ENCODE peak calls at places on chromosomes 12 and 14, in nine cellular contexts. One of them, this sample, is unnamed.

GRCh38 chr12:89390802-89391673 is 38.7 kb upstream of the DUSP6 start:
- DNase-seq in foreskin fibroblast: peak
- DNase-seq in endodermal cell: no peak
- DNase-seq in HFF-Myc: no peak
- DNase-seq in glutamatergic neuron: no peak
- DNase-seq in dorsolateral prefrontal cortex: no peak
- DNase-seq in heart right ventricle: no peak
- DNase-seq in GM13976: no peak
- DNase-seq in A549: peak
- DNase-seq in this sample: no peak

GRCh38 chr12:102722147-102722546 is 194.9 kb downstream of the PAH start:
- DNase-seq in GM13976: no peak
- DNase-seq in HFF-Myc: no peak
- DNase-seq in dorsolateral prefrontal cortex: no peak
- DNase-seq in endodermal cell: peak
- DNase-seq in heart right ventricle: no peak
- DNase-seq in foreskin fibroblast: no peak
- DNase-seq in A549: no peak
- DNase-seq in glutamatergic neuron: no peak
- DNase-seq in this sample: no peak

GRCh38 chr14:23360496-23360895 is 4.5 kb downstream of the EFS start:
- DNase-seq in glutamatergic neuron: no peak
- DNase-seq in heart right ventricle: no peak
- DNase-seq in GM13976: no peak
- DNase-seq in dorsolateral prefrontal cortex: peak
- DNase-seq in A549: peak
- DNase-seq in endodermal cell: peak
- DNase-seq in foreskin fibroblast: no peak
- DNase-seq in HFF-Myc: no peak
- DNase-seq in this sample: no peak

GRCh38 chr12:116551952-116552749 is 7.0 kb upstream of the MAP1LC3B2 start:
- DNase-seq in endodermal cell: no peak
- DNase-seq in foreskin fibroblast: peak
- DNase-seq in HFF-Myc: no peak
- DNase-seq in heart right ventricle: no peak
- DNase-seq in A549: no peak
- DNase-seq in GM13976: no peak
- DNase-seq in dorsolateral prefrontal cortex: peak
- DNase-seq in glutamatergic neuron: no peak
- DNase-seq in this sample: no peak

GRCh38 chr14:40268236-40268635 is 836.0 kb upstream of the FBXO33 start:
- DNase-seq in foreskin fibroblast: no peak
- DNase-seq in dorsolateral prefrontal cortex: no peak
- DNase-seq in A549: no peak
- DNase-seq in heart right ventricle: no peak
- DNase-seq in GM13976: no peak
- DNase-seq in endodermal cell: no peak
- DNase-seq in glutamatergic neuron: no peak
- DNase-seq in HFF-Myc: no peak
- DNase-seq in this sample: no peak

GRCh38 chr14:92135269-92135668 is 13.5 kb downstream of the CPSF2 start:
- DNase-seq in GM13976: peak
- DNase-seq in glutamatergic neuron: no peak
- DNase-seq in heart right ventricle: no peak
- DNase-seq in A549: peak
- DNase-seq in HFF-Myc: no peak
- DNase-seq in foreskin fibroblast: no peak
- DNase-seq in endodermal cell: no peak
- DNase-seq in dorsolateral prefrontal cortex: no peak
- DNase-seq in this sample: no peak

GRCh38 chr14:68807987-68808386 is 15.1 kb upstream of the ZFP36L1 start:
- DNase-seq in endodermal cell: no peak
- DNase-seq in GM13976: peak
- DNase-seq in glutamatergic neuron: no peak
- DNase-seq in HFF-Myc: no peak
- DNase-seq in foreskin fibroblast: no peak
- DNase-seq in dorsolateral prefrontal cortex: no peak
- DNase-seq in A549: no peak
- DNase-seq in heart right ventricle: no peak
- DNase-seq in this sample: no peak

GRCh38 chr14:100292776-100293461 is 13.3 kb downstream of the SLC25A29 start:
- DNase-seq in foreskin fibroblast: no peak
- DNase-seq in heart right ventricle: no peak
- DNase-seq in glutamatergic neuron: no peak
- DNase-seq in endodermal cell: peak
- DNase-seq in dorsolateral prefrontal cortex: peak
- DNase-seq in A549: no peak
- DNase-seq in HFF-Myc: no peak
- DNase-seq in GM13976: no peak
- DNase-seq in this sample: no peak

GRCh38 chr14:52023518-52023917 is 34.2 kb downstream of the RTRAF start:
- DNase-seq in dorsolateral prefrontal cortex: no peak
- DNase-seq in endodermal cell: no peak
- DNase-seq in heart right ventricle: peak
- DNase-seq in A549: no peak
- DNase-seq in GM13976: no peak
- DNase-seq in foreskin fibroblast: peak
- DNase-seq in HFF-Myc: peak
- DNase-seq in glutamatergic neuron: no peak
- DNase-seq in this sample: peak

GRCh38 chr14:99515301-99516155 is 34.3 kb downstream of the CCNK start:
- DNase-seq in heart right ventricle: no peak
- DNase-seq in endodermal cell: no peak
- DNase-seq in HFF-Myc: no peak
- DNase-seq in glutamatergic neuron: no peak
- DNase-seq in GM13976: no peak
- DNase-seq in foreskin fibroblast: no peak
- DNase-seq in A549: no peak
- DNase-seq in dorsolateral prefrontal cortex: peak
- DNase-seq in this sample: no peak

GRCh38 chr14:37585101-37585479 is 10.0 kb downstream of the FOXA1 start:
- DNase-seq in HFF-Myc: no peak
- DNase-seq in glutamatergic neuron: peak
- DNase-seq in GM13976: peak
- DNase-seq in dorsolateral prefrontal cortex: no peak
- DNase-seq in endodermal cell: peak
- DNase-seq in A549: no peak
- DNase-seq in heart right ventricle: no peak
- DNase-seq in foreskin fibroblast: no peak
- DNase-seq in this sample: no peak

GRCh38 chr12:44206045-44206444 is 370.2 kb downstream of the TMEM117 start:
- DNase-seq in endodermal cell: no peak
- DNase-seq in A549: no peak
- DNase-seq in HFF-Myc: no peak
- DNase-seq in foreskin fibroblast: no peak
- DNase-seq in dorsolateral prefrontal cortex: no peak
- DNase-seq in glutamatergic neuron: no peak
- DNase-seq in heart right ventricle: no peak
- DNase-seq in GM13976: no peak
- DNase-seq in this sample: no peak

GRCh38 chr14:26589998-26590397 is 7.8 kb downstream of the NOVA1 start:
- DNase-seq in glutamatergic neuron: no peak
- DNase-seq in heart right ventricle: no peak
- DNase-seq in GM13976: no peak
- DNase-seq in HFF-Myc: no peak
- DNase-seq in dorsolateral prefrontal cortex: no peak
- DNase-seq in foreskin fibroblast: no peak
- DNase-seq in A549: no peak
- DNase-seq in endodermal cell: no peak
- DNase-seq in this sample: no peak

GRCh38 chr12:51351913-51352532 is 5.5 kb upstream of the CELA1 start:
- DNase-seq in endodermal cell: peak
- DNase-seq in foreskin fibroblast: peak
- DNase-seq in GM13976: peak
- DNase-seq in heart right ventricle: peak
- DNase-seq in A549: peak
- DNase-seq in HFF-Myc: no peak
- DNase-seq in dorsolateral prefrontal cortex: peak
- DNase-seq in glutamatergic neuron: peak
- DNase-seq in this sample: no peak

GRCh38 chr14:47539065-47539464 is 136.3 kb downstream of the MDGA2 start:
- DNase-seq in endodermal cell: peak
- DNase-seq in foreskin fibroblast: no peak
- DNase-seq in GM13976: peak
- DNase-seq in dorsolateral prefrontal cortex: no peak
- DNase-seq in glutamatergic neuron: peak
- DNase-seq in heart right ventricle: no peak
- DNase-seq in A549: peak
- DNase-seq in HFF-Myc: no peak
- DNase-seq in this sample: no peak

GRCh38 chr12:52879394-52880351 is 25.2 kb downstream of the KRT8 start:
- DNase-seq in glutamatergic neuron: peak
- DNase-seq in foreskin fibroblast: peak
- DNase-seq in A549: peak
- DNase-seq in HFF-Myc: peak
- DNase-seq in GM13976: peak
- DNase-seq in dorsolateral prefrontal cortex: peak
- DNase-seq in endodermal cell: peak
- DNase-seq in heart right ventricle: peak
- DNase-seq in this sample: peak

GRCh38 chr12:132478845-132479244 is 11.1 kb upstream of the FBRSL1 start:
- DNase-seq in foreskin fibroblast: no peak
- DNase-seq in heart right ventricle: no peak
- DNase-seq in glutamatergic neuron: no peak
- DNase-seq in A549: no peak
- DNase-seq in GM13976: no peak
- DNase-seq in HFF-Myc: no peak
- DNase-seq in dorsolateral prefrontal cortex: no peak
- DNase-seq in endodermal cell: no peak
- DNase-seq in this sample: no peak
- TF ChIP-seq CTCF in foreskin fibroblast: no peak
- TF ChIP-seq CTCF in heart right ventricle: no peak
- TF ChIP-seq CTCF in glutamatergic neuron: no peak
- TF ChIP-seq CTCF in A549: no peak
- TF ChIP-seq CTCF in GM13976: no peak
- TF ChIP-seq CTCF in HFF-Myc: peak
- TF ChIP-seq CTCF in dorsolateral prefrontal cortex: no peak
- TF ChIP-seq CTCF in endodermal cell: peak
- TF ChIP-seq CTCF in this sample: no peak

DNA sequence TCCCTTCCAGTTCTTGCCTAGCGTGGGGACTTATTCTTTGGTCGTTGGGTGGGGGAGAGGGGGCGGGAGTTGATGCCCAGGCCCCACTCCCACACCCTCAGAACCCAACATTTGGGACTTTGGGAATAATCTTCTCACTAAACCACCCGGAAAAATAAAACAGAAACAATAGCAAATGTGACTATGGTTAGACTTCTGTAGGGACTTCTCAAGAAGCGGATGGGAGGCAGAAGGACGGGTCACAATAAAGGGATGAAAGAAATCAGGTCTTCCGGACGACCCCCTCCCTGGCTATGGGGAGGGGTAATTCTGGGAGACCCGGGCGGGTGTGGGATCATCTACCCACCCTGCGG is 28.5 kb upstream of the SMUG1 start:
- DNase-seq in dorsolateral prefrontal cortex: no peak
- DNase-seq in GM13976: no peak
- DNase-seq in heart right ventricle: no peak
- DNase-seq in foreskin fibroblast: no peak
- DNase-seq in endodermal cell: no peak
- DNase-seq in glutamatergic neuron: no peak
- DNase-seq in A549: no peak
- DNase-seq in HFF-Myc: no peak
- DNase-seq in this sample: no peak
- TF ChIP-seq CTCF in dorsolateral prefrontal cortex: peak
- TF ChIP-seq CTCF in GM13976: no peak
- TF ChIP-seq CTCF in heart right ventricle: peak
- TF ChIP-seq CTCF in foreskin fibroblast: no peak
- TF ChIP-seq CTCF in endodermal cell: peak
- TF ChIP-seq CTCF in glutamatergic neuron: peak
- TF ChIP-seq CTCF in A549: no peak
- TF ChIP-seq CTCF in HFF-Myc: no peak
- TF ChIP-seq CTCF in this sample: no peak

DNA sequence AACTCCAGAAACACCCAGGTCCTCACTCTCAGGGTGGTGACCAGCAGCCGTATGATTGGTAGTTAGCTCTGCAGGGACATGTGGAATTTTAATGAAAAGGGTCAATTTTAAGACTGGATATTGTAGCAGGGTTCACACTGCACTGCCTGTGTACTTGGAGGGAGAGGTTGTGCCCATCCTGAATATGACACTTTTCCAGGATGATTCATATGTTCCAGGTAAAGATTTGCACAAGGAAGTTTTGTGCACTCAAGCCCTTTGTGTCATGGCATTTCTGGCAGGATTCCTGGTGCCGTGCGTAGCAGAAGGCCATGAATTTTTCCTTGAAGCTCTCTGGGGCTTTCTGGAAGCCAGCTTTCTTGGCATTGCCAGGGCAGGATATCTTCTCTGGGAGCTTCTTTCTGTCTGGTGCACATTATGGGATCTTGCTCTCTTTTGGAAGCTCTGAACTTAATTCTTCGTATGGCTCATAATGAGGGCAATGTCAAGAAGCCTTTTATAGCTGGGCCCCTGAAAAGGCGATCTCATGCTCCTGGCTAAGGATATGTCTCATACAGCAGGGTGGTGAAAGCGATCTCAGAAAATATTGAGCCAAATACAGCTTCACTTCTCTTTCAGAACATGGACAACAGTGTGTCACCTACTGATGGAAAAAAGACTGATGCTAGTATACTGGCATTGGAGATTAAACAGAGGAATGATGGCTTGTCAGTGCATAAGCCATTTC is 1133.9 kb downstream of the AACS start:
- DNase-seq in A549: no peak
- DNase-seq in HFF-Myc: no peak
- DNase-seq in GM13976: no peak
- DNase-seq in endodermal cell: no peak
- DNase-seq in glutamatergic neuron: no peak
- DNase-seq in heart right ventricle: no peak
- DNase-seq in dorsolateral prefrontal cortex: no peak
- DNase-seq in foreskin fibroblast: no peak
- DNase-seq in this sample: no peak
- TF ChIP-seq CTCF in A549: no peak
- TF ChIP-seq CTCF in HFF-Myc: no peak
- TF ChIP-seq CTCF in GM13976: no peak
- TF ChIP-seq CTCF in endodermal cell: no peak
- TF ChIP-seq CTCF in glutamatergic neuron: no peak
- TF ChIP-seq CTCF in heart right ventricle: no peak
- TF ChIP-seq CTCF in dorsolateral prefrontal cortex: no peak
- TF ChIP-seq CTCF in foreskin fibroblast: no peak
- TF ChIP-seq CTCF in this sample: no peak

DNA sequence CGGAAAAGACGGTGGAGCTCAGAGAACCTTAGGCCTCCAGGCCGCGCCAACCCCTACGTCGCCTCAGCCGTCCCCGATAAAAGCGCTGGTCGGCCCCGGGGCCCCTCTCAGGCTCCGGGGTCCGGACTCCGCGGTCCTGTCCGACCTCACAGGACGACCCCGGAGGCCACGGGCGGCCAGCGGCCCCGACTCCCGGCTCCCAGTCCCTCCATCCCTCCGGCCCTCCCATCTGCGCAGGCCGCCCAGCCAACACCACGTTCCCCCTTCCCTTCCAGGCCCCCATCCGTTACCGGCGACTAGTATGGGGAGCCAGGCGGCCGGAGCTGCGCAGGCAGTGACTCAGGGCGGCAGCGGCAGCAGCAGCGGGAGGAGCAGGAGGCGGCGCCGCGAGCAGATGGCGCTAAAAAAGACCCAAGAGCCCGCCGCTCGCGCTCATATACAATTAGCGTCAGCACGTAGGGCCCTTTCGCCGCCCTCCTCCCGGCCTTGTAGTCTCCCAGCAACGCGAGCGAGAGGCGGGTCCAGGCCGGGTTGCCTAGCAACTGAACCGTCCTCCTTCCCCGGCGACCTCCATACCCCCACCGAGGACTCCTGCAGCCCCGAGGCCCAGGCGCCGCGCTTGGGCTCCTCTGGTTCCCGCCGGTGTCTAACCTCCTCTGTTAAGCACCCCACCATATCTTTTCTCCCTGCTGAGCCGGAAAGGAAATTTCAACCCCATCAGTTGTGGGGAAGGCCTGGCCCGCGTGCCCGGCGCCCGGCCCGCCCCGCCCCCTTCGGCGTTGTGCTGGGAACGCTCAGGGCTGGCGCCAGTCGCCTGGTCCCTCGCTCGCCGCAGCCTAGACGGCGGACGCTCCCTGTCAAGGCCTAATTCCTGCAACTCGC is at the start of gene NAP1L1:
- DNase-seq in dorsolateral prefrontal cortex: peak
- DNase-seq in heart right ventricle: peak
- DNase-seq in HFF-Myc: peak
- DNase-seq in GM13976: peak
- DNase-seq in A549: peak
- DNase-seq in glutamatergic neuron: peak
- DNase-seq in foreskin fibroblast: peak
- DNase-seq in endodermal cell: peak
- DNase-seq in this sample: peak
- TF ChIP-seq CTCF in dorsolateral prefrontal cortex: no peak
- TF ChIP-seq CTCF in heart right ventricle: no peak
- TF ChIP-seq CTCF in HFF-Myc: no peak
- TF ChIP-seq CTCF in GM13976: peak
- TF ChIP-seq CTCF in A549: no peak
- TF ChIP-seq CTCF in glutamatergic neuron: no peak
- TF ChIP-seq CTCF in foreskin fibroblast: no peak
- TF ChIP-seq CTCF in endodermal cell: no peak
- TF ChIP-seq CTCF in this sample: no peak

This sample was measured in AG09319.